ENCODE peak calls at places on chromosomes 3 and 15, in four cellular contexts. P is T-cell, J is NCI-H1436, Q is neural crest cell. Y is an unnamed sample.

GRCh38 chr3:161415506-161416231 is 44.4 kb upstream of the SPTSSB start:
- DNase-seq in P (no peak), J (no peak), Q (no peak), Y (peak; percentile 48)

GRCh38 chr3:188830955-188831354 is 340.8 kb upstream of the TPRG1 start:
- DNase-seq in P (no peak), J (no peak), Q (no peak), Y (no peak)

GRCh38 chr3:172046268-172046915 is 7.0 kb downstream of the FNDC3B start:
- DNase-seq in P (no peak), J (no peak), Q (no peak), Y (no peak)

GRCh38 chr3:191959876-191960418 is 499.0 kb downstream of the PYDC2 start:
- DNase-seq in P (no peak), J (no peak), Q (no peak), Y (no peak)

GRCh38 chr15:52730163-52730562 is 51.0 kb upstream of the ATOSA start:
- DNase-seq in P (peak; percentile 52), J (no peak), Q (no peak), Y (peak; percentile 38)

GRCh38 chr15:77944002-77944867 is 133.3 kb downstream of the TBC1D2B start:
- DNase-seq in P (peak; percentile 3), J (peak; percentile 25), Q (peak; percentile 75), Y (peak; percentile 16)

GRCh38 chr15:43406192-43406591 is 35.3 kb downstream of the TUBGCP4 start:
- DNase-seq in P (no peak), J (no peak), Q (no peak), Y (no peak)

GRCh38 chr3:23961064-23961463 is 16.0 kb downstream of the NR1D2 start:
- DNase-seq in P (no peak), J (no peak), Q (no peak), Y (peak; percentile 12)

GRCh38 chr15:62985768-62986167 is 56.8 kb upstream of the TPM1 start:
- DNase-seq in P (no peak), J (no peak), Q (no peak), Y (no peak)

GRCh38 chr3:141303481-141304223 is 64.7 kb upstream of the ZBTB38 start:
- DNase-seq in P (peak; percentile 56), J (peak; percentile 73), Q (peak; percentile 71), Y (peak; percentile 58)

GRCh38 chr3:171459130-171459941 is 869 bp downstream of the TNIK start:
- DNase-seq in P (peak; percentile 64), J (peak; percentile 27), Q (peak; percentile 16), Y (peak; percentile 24)

GRCh38 chr3:13812039-13812438 is 67.8 kb downstream of the WNT7A start:
- DNase-seq in P (no peak), J (no peak), Q (peak; percentile 78), Y (no peak)

GRCh38 chr3:133401374-133402135 is 1.7 kb downstream of the BFSP2 start:
- DNase-seq in P (no peak), J (no peak), Q (no peak), Y (no peak)

GRCh38 chr3:192875971-192876565 is 41.6 kb downstream of the MB21D2 start:
- DNase-seq in P (no peak), J (no peak), Q (no peak), Y (peak; percentile 25)

GRCh38 chr15:65587094-65587493 is 23.8 kb downstream of the INTS14 start:
- DNase-seq in P (no peak), J (no peak), Q (no peak), Y (no peak)

Y was measured in RWPE1.